ENCODE peak calls at places on chromosomes 6 and 20, in four cellular contexts. Z is heart right ventricle, C is adipocyte, V is ovary. E is an unnamed sample.
A peak's percentile ranks its signal among the peaks of the same experiment; 100 is the strongest.

GRCh38 chr6:25788305-25788922 is 33.9 kb downstream of the SLC17A4 start:
- DNase-seq in C (peak; percentile 28), Z (peak; percentile 40), V (no peak), E (peak; percentile 36)

GRCh38 chr20:51354191-51354768 is 188.2 kb downstream of the NFATC2 start:
- DNase-seq in Z (no peak), C (peak; percentile 67), V (no peak), E (no peak)

GRCh38 chr6:42066156-42066555 is 15.8 kb downstream of the TAF8 start:
- DNase-seq in V (no peak), Z (no peak), C (no peak), E (no peak)

GRCh38 chr20:18837710-18838109 is 24.1 kb downstream of the SCP2D1 start:
- DNase-seq in Z (no peak), C (no peak), V (no peak), E (no peak)

GRCh38 chr6:13038315-13039261 is 289.7 kb downstream of the TBC1D7 start:
- DNase-seq in Z (peak; percentile 51), C (no peak), V (no peak), E (no peak)

GRCh38 chr6:93423542-93423941 is 4.2 kb upstream of the EPHA7 start:
- DNase-seq in Z (no peak), C (peak; percentile 2), V (no peak), E (no peak)

GRCh38 chr20:63256954-63257353 is 2.7 kb upstream of the NKAIN4 start:
- DNase-seq in V (no peak), Z (no peak), C (no peak), E (no peak)

GRCh38 chr6:30556714-30556963 is 350 bp upstream of the GNL1 start:
- DNase-seq in C (no peak), Z (peak; percentile 92), V (no peak), E (peak; percentile 94)

GRCh38 chr6:134853111-134854055 is 96.5 kb downstream of the ALDH8A1 start:
- DNase-seq in V (no peak), C (peak; percentile 46), Z (no peak), E (no peak)

GRCh38 chr6:168536196-168536595 is 95.2 kb downstream of the SMOC2 start:
- DNase-seq in C (no peak), Z (no peak), V (no peak), E (no peak)
- H3K9me3 ChIP-seq in C (no peaks in the 10 kb centered on the region), Z (no peaks in the 10 kb centered on the region), V (no peaks in the 10 kb centered on the region), E (no peaks in the 10 kb centered on the region)

GRCh38 chr6:15560713-15561112 is 102.1 kb downstream of the DTNBP1 start:
- DNase-seq in Z (no peak), C (no peak), V (no peak), E (no peak)
- H3K9me3 ChIP-seq in Z (no peaks in the 10 kb centered on the region), C (no peaks in the 10 kb centered on the region), V (no peaks in the 10 kb centered on the region), E (no peaks in the 10 kb centered on the region)

DNA sequence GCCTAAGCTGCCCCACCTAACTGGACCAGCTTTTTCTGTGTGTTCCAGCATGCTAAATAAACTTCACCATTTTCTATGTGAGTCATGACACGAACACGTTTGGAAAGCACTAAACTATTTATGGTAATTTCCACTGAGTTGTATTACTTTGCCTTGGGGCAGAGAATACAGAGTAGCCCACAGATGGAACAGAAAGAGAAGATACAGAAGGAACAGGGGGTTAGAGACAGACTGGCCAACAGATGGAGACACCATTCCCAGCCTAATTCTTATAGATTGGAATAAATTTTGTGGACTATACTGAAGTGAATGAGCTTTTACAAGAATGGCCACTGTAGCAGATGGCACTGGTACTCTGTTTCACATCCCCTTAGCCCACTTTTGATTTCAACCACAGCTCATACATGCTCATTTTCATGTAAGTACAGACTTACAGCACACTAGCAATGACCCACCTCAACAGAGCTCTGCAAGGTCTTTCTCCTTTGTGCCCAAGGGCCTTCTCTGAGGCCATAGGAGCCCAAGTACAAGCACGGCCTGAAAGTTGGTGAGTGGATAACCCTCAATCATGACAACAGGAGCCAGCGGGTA is 13.1 kb upstream of the NT5DC1 start:
- DNase-seq in C (peak; percentile 80), V (no peak), Z (no peak), E (no peak)
- H3K9me3 ChIP-seq in C (no peaks in the 10 kb centered on the region), V (no peaks in the 10 kb centered on the region), Z (no peaks in the 10 kb centered on the region), E (no peaks in the 10 kb centered on the region)

DNA sequence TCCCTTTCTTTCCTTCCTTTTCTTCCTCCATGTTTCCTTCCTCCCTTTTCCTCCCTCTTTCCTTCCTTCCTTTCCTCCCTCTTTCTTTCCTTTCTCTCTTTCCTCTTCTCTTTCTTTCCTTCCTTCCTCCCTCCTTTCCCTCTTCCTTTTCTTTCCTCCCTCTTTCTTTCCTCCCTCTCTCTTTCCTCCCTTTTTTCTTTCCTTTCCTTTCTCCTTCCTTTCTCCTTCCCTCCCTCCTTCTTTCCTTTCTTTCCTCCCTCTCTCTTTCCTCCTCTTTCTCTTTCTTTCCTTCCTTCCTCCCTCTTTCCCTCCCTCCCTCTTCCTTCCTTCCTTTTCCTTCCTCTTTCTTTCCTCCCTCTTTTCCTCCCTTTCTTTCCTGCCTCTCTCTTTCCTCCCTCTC is 86.3 kb upstream of the FERMT1 start:
- DNase-seq in V (no peak), C (no peak), Z (no peak), E (no peak)
- H3K9me3 ChIP-seq in V (no peaks in the 10 kb centered on the region), C (peaks cover 15% of the 10 kb centered on the region), Z (peaks cover 28% of the 10 kb centered on the region), E (no peaks in the 10 kb centered on the region)

DNA sequence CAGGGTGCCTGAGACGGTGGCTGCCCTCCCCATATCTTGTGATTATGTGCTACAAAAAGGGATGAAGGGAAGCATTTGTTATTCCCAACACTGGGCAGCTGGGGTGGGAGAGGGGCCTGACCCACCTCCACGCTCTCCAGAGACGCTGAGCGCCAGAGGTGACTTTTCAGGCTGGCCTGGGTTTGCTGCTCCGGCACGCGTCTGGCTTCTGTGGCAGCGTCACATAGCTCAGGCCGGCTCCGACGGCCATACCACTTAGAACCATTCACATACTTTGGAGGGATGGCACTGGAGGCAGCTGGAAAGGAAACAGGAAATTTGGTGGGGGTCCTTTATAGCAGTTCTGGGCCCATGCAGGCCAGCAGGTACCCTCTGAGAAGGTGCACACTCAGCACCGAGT is 72.6 kb downstream of the NINL start:
- DNase-seq in Z (no peak), C (no peak), V (no peak), E (no peak)
- H3K9me3 ChIP-seq in Z (peaks cover 26% of the 10 kb centered on the region), C (peaks cover 19% of the 10 kb centered on the region), V (peaks cover 15% of the 10 kb centered on the region), E (peaks cover 26% of the 10 kb centered on the region)

DNA sequence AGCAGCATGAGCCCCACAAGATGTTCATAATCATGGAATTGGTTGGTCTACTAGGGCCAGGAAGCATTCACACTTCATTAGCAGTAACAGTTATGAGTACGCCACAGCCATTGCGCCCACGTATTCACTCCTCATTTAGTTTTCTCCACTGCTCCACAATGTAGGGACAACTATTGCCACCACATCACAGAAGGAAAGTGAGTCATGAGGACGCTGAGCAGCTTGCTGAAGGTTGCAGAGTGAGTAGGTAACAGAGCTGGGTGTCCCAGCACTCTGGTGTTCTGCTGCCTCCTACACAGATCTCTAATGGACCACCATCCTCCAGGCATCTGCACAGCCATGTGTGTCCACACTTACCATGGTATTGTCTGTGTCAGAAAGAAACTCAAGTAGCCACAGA is 103.8 kb downstream of the TTLL2 start:
- DNase-seq in V (no peak), Z (no peak), C (no peak), E (no peak)
- H3K9me3 ChIP-seq in V (no peaks in the 10 kb centered on the region), Z (no peaks in the 10 kb centered on the region), C (peaks cover 6% of the 10 kb centered on the region), E (no peaks in the 10 kb centered on the region)

GRCh38 chr20:59646487-59646886 is 42.1 kb downstream of the PHACTR3 start:
- DNase-seq in C (no peak), Z (no peak), V (no peak), E (no peak)
- H3K9me3 ChIP-seq in C (no peaks in the 10 kb centered on the region), Z (no peaks in the 10 kb centered on the region), V (no peaks in the 10 kb centered on the region), E (no peaks in the 10 kb centered on the region)

GRCh38 chr6:169988769-169989550 is 237.5 kb downstream of the ERMARD start:
- DNase-seq in V (no peak), C (no peak), Z (no peak), E (peak; percentile 69)
- H3K9me3 ChIP-seq in V (no peaks in the 10 kb centered on the region), C (no peaks in the 10 kb centered on the region), Z (no peaks in the 10 kb centered on the region), E (no peaks in the 10 kb centered on the region)